ENCODE peak calls at places on chromosomes 2 and 18, in ten cellular contexts. R is left lung; Y is NCI-H2081 treated with DMSO at 0.1 percent for 48 hours; A is NCI-H1105; N is naive thymus-derived CD8-positive, alpha-beta T cell; B is SHP77 treated with DMSO at 0.1 percent for 48 hours; O is COR-L47; L is transverse colon; M is fibroblast of pulmonary artery; U is iris pigment epithelial cell. S is an unnamed sample.

GRCh38 chr2:28068098-28068497 is 177.6 kb downstream of the BABAM2 start:
- DNase-seq in R (no peak), Y (no peak), A (no peak), N (no peak), B (no peak), O (no peak), L (no peak), M (no peak), U (no peak), S (no peak)

GRCh38 chr18:50410894-50411293 is 36.0 kb downstream of the SKA1 start:
- DNase-seq in R (no peak), Y (no peak), A (no peak), N (no peak), B (no peak), O (no peak), L (no peak), M (peak; percentile 81), U (peak; percentile 83), S (no peak)

GRCh38 chr2:20224716-20225293 is at the start of gene SDC1:
- DNase-seq in R (peak; percentile 75), Y (no peak), A (peak; percentile 53), N (no peak), B (no peak), O (peak; percentile 48), L (peak; percentile 85), M (peak; percentile 40), U (peak; percentile 66), S (peak; percentile 72)

GRCh38 chr2:101107246-101107645 is 43.9 kb downstream of the TBC1D8 start:
- DNase-seq in R (no peak), Y (no peak), A (no peak), N (no peak), B (no peak), O (no peak), L (no peak), M (no peak), U (no peak), S (no peak)

GRCh38 chr18:78192044-78192443 is 787.6 kb upstream of the SALL3 start:
- DNase-seq in R (peak; percentile 80), Y (peak; percentile 44), A (peak; percentile 32), N (no peak), B (peak; percentile 55), O (peak; percentile 77), L (no peak), M (no peak), U (no peak), S (no peak)

GRCh38 chr18:52228158-52228557 is 111.8 kb upstream of the DCC start:
- DNase-seq in R (no peak), Y (no peak), A (no peak), N (no peak), B (no peak), O (no peak), L (no peak), M (no peak), U (no peak), S (peak; percentile 22)

GRCh38 chr2:238640486-238640885 is 207.4 kb upstream of the TWIST2 start:
- DNase-seq in R (no peak), Y (no peak), A (no peak), N (no peak), B (no peak), O (no peak), L (no peak), M (no peak), U (no peak), S (no peak)

GRCh38 chr2:16135196-16135912 is 195.0 kb downstream of the MYCN start:
- DNase-seq in R (no peak), Y (no peak), A (no peak), N (no peak), B (no peak), O (no peak), L (no peak), M (no peak), U (no peak), S (no peak)

GRCh38 chr2:217825469-217826235 is 177.1 kb downstream of the TNS1 start:
- DNase-seq in R (no peak), Y (no peak), A (no peak), N (no peak), B (no peak), O (no peak), L (no peak), M (no peak), U (no peak), S (no peak)

GRCh38 chr2:238389985-238390682 is 36.6 kb upstream of the ASB1 start:
- DNase-seq in R (peak; percentile 85), Y (peak; percentile 76), A (peak; percentile 84), N (no peak), B (peak; percentile 81), O (peak; percentile 47), L (no peak), M (no peak), U (peak; percentile 57), S (no peak)

GRCh38 chr2:189860161-189860560 is 75.9 kb downstream of the PMS1 start:
- DNase-seq in R (no peak), Y (no peak), A (no peak), N (no peak), B (no peak), O (no peak), L (no peak), M (no peak), U (peak; percentile 50), S (no peak)

GRCh38 chr2:121335294-121336290 is 50.6 kb upstream of the TFCP2L1 start:
- DNase-seq in R (no peak), Y (peak; percentile 46), A (peak; percentile 24), N (no peak), B (peak; percentile 6), O (peak; percentile 33), L (peak; percentile 29), M (no peak), U (no peak), S (peak; percentile 29)

GRCh38 chr2:193695367-193695766 is 1500.6 kb upstream of the TMEFF2 start:
- DNase-seq in R (no peak), Y (peak; percentile 30), A (no peak), N (no peak), B (peak; percentile 29), O (peak; percentile 57), L (no peak), M (peak; percentile 81), U (peak; percentile 66), S (peak; percentile 25)

GRCh38 chr2:235493775-235494715 is at the start of gene AGAP1:
- DNase-seq in R (peak; percentile 81), Y (peak; percentile 35), A (peak; percentile 82), N (no peak), B (peak; percentile 41), O (peak; percentile 51), L (peak; percentile 91), M (peak; percentile 87), U (peak; percentile 85), S (peak; percentile 93)

GRCh38 chr2:240926516-240927389 is 20.6 kb downstream of the CROCC2 start:
- DNase-seq in R (peak; percentile 29), Y (no peak), A (no peak), N (peak; percentile 3), B (no peak), O (no peak), L (peak; percentile 8), M (peak; percentile 39), U (no peak), S (peak; percentile 21)

GRCh38 chr2:54483426-54483825 is 27.3 kb downstream of the SPTBN1 start:
- DNase-seq in R (no peak), Y (no peak), A (no peak), N (no peak), B (no peak), O (no peak), L (no peak), M (no peak), U (peak; percentile 58), S (no peak)

GRCh38 chr2:191245869-191246531 is 796 bp downstream of the MYO1B start:
- DNase-seq in R (peak; percentile 80), Y (no peak), A (peak; percentile 23), N (peak; percentile 9), B (peak; percentile 26), O (peak; percentile 45), L (peak; percentile 69), M (peak; percentile 64), U (peak; percentile 59), S (peak; percentile 77)

GRCh38 chr2:192544371-192544955 is 349.7 kb upstream of the TMEFF2 start:
- DNase-seq in R (no peak), Y (no peak), A (no peak), N (no peak), B (no peak), O (no peak), L (no peak), M (peak; percentile 57), U (peak; percentile 31), S (no peak)

GRCh38 chr2:24209389-24210105 is 34.7 kb downstream of the FAM228A start:
- DNase-seq in R (no peak), Y (peak; percentile 16), A (no peak), N (no peak), B (no peak), O (peak; percentile 27), L (no peak), M (no peak), U (no peak), S (peak; percentile 31)

GRCh38 chr2:106159867-106160785 is 34.0 kb downstream of the UXS1 start:
- DNase-seq in R (no peak), Y (no peak), A (no peak), N (peak; percentile 23), B (no peak), O (no peak), L (no peak), M (no peak), U (no peak), S (no peak)

GRCh38 chr2:24365051-24365450 is 4.7 kb upstream of the ITSN2 start:
- DNase-seq in R (peak; percentile 91), Y (no peak), A (peak; percentile 3), N (no peak), B (no peak), O (no peak), L (peak; percentile 86), M (peak; percentile 20), U (peak; percentile 11), S (peak; percentile 22)

GRCh38 chr18:27824841-27825720 is 351.8 kb downstream of the CDH2 start:
- DNase-seq in R (no peak), Y (no peak), A (no peak), N (no peak), B (no peak), O (peak; percentile 37), L (no peak), M (no peak), U (no peak), S (no peak)

GRCh38 chr2:239777219-239777618 is 247.9 kb downstream of the NDUFA10 start:
- DNase-seq in R (no peak), Y (no peak), A (no peak), N (no peak), B (no peak), O (no peak), L (no peak), M (no peak), U (no peak), S (no peak)

GRCh38 chr18:45197526-45197970 is 417.7 kb upstream of the SLC14A2 start:
- DNase-seq in R (no peak), Y (no peak), A (no peak), N (no peak), B (no peak), O (no peak), L (no peak), M (peak; percentile 61), U (peak; percentile 61), S (no peak)

GRCh38 chr18:26941608-26942007 is 76.1 kb upstream of the AQP4 start:
- DNase-seq in R (no peak), Y (no peak), A (peak; percentile 25), N (no peak), B (no peak), O (peak; percentile 29), L (no peak), M (no peak), U (no peak), S (no peak)

GRCh38 chr2:233350708-233351107 is 3.6 kb upstream of the DGKD start:
- DNase-seq in R (peak; percentile 49), Y (no peak), A (peak; percentile 2), N (no peak), B (peak; percentile 41), O (no peak), L (peak; percentile 27), M (peak; percentile 84), U (peak; percentile 87), S (no peak)

GRCh38 chr18:54983041-54983686 is 23.9 kb upstream of the CCDC68 start:
- DNase-seq in R (no peak), Y (peak; percentile 2), A (peak; percentile 15), N (no peak), B (peak; percentile 17), O (peak; percentile 59), L (no peak), M (peak; percentile 87), U (peak; percentile 82), S (peak; percentile 55)

GRCh38 chr18:30211112-30211511 is 831.4 kb downstream of the DSC3 start:
- DNase-seq in R (no peak), Y (no peak), A (no peak), N (no peak), B (no peak), O (no peak), L (no peak), M (no peak), U (no peak), S (no peak)